ENCODE peak calls at places on chromosomes 12 and 14, in ten cellular contexts. G is mammary epithelial cell, Z is fibroblast of villous mesenchyme, U is fibroblast of pulmonary artery, N is neural crest cell, E is AG09319, C is mucosa of descending colon, Y is natural killer cell, T is HFF-Myc, S is GM20000. J is an unnamed sample.

GRCh38 chr14:57818511-57818910 is 47.4 kb downstream of the SLC35F4 start:
- DNase-seq in G (no peak), Z (no peak), U (no peak), N (no peak), E (no peak), C (no peak), Y (no peak), T (no peak), S (no peak), J (no peak)

GRCh38 chr14:53411110-53411509 is 258.0 kb upstream of the DDHD1 start:
- DNase-seq in G (no peak), Z (peak; percentile 92), U (peak; percentile 17), N (no peak), E (no peak), C (no peak), Y (no peak), T (peak; percentile 87), S (no peak), J (no peak)

GRCh38 chr12:52949413-52950331 is 754 bp downstream of the KRT18 start:
- DNase-seq in G (peak; percentile 93), Z (peak; percentile 96), U (peak; percentile 94), N (no peak), E (no peak), C (peak; percentile 75), Y (no peak), T (peak; percentile 94), S (no peak), J (no peak)

GRCh38 chr12:4011597-4011996 is 138.4 kb upstream of the PARP11 start:
- DNase-seq in G (peak; percentile 97), Z (no peak), U (no peak), N (no peak), E (no peak), C (no peak), Y (no peak), T (no peak), S (no peak), J (no peak)

GRCh38 chr12:58819945-58820344 is 100.4 kb downstream of the LRIG3 start:
- DNase-seq in G (no peak), Z (no peak), U (no peak), N (no peak), E (no peak), C (no peak), Y (no peak), T (no peak), S (no peak), J (no peak)

GRCh38 chr12:104219361-104219892 is 3.8 kb downstream of the TXNRD1 start:
- DNase-seq in G (peak; percentile 89), Z (peak; percentile 99), U (peak; percentile 99), N (no peak), E (peak; percentile 94), C (no peak), Y (no peak), T (peak; percentile 81), S (no peak), J (no peak)

GRCh38 chr14:27056586-27056985 is 458.8 kb upstream of the NOVA1 start:
- DNase-seq in G (no peak), Z (no peak), U (no peak), N (no peak), E (no peak), C (no peak), Y (no peak), T (no peak), S (no peak), J (no peak)

GRCh38 chr12:47820631-47821345 is 1.1 kb upstream of the HDAC7 start:
- DNase-seq in G (peak; percentile 85), Z (peak; percentile 96), U (peak; percentile 98), N (peak; percentile 79), E (peak; percentile 88), C (peak; percentile 63), Y (no peak), T (peak; percentile 97), S (no peak), J (no peak)

GRCh38 chr12:58310368-58310767 is 369.0 kb downstream of the ATP23 start:
- DNase-seq in G (peak; percentile 39), Z (peak; percentile 67), U (peak; percentile 71), N (no peak), E (no peak), C (no peak), Y (no peak), T (no peak), S (no peak), J (no peak)

GRCh38 chr12:52781399-52782082 is 4.4 kb upstream of the KRT76 start:
- DNase-seq in G (no peak), Z (no peak), U (no peak), N (no peak), E (no peak), C (no peak), Y (no peak), T (no peak), S (no peak), J (no peak)

GRCh38 chr14:73589128-73589527 is 2.5 kb upstream of the ACOT4 start:
- DNase-seq in G (no peak), Z (no peak), U (no peak), N (no peak), E (no peak), C (no peak), Y (no peak), T (no peak), S (no peak), J (no peak)

GRCh38 chr14:73594491-73594890 is 2.8 kb downstream of the ACOT4 start:
- DNase-seq in G (no peak), Z (no peak), U (no peak), N (no peak), E (no peak), C (no peak), Y (no peak), T (no peak), S (no peak), J (no peak)

DNA sequence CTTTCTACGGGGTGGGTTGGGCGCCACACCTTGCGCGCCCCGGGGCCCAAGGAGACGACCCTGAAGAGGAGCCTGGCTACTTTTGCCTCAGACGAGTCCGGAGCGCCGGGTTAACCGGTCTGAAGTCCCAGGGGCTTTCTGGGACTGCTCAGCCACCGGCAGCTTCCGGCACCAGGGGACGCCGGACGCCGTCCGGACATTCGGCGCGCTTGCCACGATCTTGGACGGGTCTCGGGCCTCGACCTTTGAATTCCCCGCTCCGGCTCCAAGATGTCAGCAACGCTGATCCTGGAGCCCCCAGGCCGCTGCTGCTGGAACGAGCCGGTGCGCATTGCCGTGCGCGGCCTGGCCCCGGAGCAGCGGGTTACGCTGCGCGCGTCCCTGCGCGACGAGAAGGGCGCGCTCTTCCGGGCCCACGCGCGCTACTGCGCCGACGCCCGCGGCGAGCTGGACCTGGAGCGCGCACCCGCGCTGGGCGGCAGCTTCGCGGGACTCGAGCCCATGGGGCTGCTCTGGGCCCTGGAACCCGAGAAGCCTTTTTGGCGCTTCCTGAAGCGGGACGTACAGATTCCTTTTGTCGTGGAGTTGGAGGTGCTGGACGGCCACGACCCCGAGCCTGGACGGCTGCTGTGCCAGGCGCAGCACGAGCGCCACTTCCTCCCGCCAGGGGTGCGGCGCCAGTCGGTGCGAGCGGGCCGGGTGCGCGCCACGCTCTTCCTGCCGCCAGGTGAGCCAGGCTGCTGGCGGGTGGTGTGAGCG is at the start of gene ACOT4:
- DNase-seq in G (peak; percentile 14), Z (peak; percentile 21), U (peak; percentile 25), N (peak; percentile 32), E (no peak), C (peak; percentile 76), Y (peak; percentile 60), T (no peak), S (peak; percentile 86), J (peak; percentile 39)
- TF ChIP-seq CTCF in G (no peak), Z (no peak), U (no peak), N (peak; percentile 41), E (no peak), C (peak; percentile 8), Y (no peak), T (no peak), S (no peak), J (no peak)

GRCh38 chr12:69189378-69189978 is 49.9 kb upstream of the CPSF6 start:
- DNase-seq in G (no peak), Z (no peak), U (no peak), N (no peak), E (no peak), C (no peak), Y (no peak), T (no peak), S (no peak), J (no peak)
- TF ChIP-seq CTCF in G (no peak), Z (no peak), U (no peak), N (no peak), E (no peak), C (no peak), Y (no peak), T (no peak), S (no peak), J (no peak)

GRCh38 chr14:91153360-91153759 is 39.5 kb downstream of the DGLUCY start:
- DNase-seq in G (no peak), Z (no peak), U (no peak), N (no peak), E (no peak), C (peak; percentile 64), Y (no peak), T (no peak), S (no peak), J (no peak)

GRCh38 chr14:91154851-91155625 is 41.2 kb downstream of the DGLUCY start:
- DNase-seq in G (peak; percentile 62), Z (peak; percentile 93), U (peak; percentile 57), N (no peak), E (no peak), C (peak; percentile 76), Y (peak; percentile 63), T (no peak), S (no peak), J (no peak)

GRCh38 chr14:91152499-91152898 is 38.6 kb downstream of the DGLUCY start:
- DNase-seq in G (no peak), Z (no peak), U (no peak), N (no peak), E (no peak), C (no peak), Y (no peak), T (no peak), S (no peak), J (no peak)

GRCh38 chr14:91158091-91158790 is 44.4 kb downstream of the DGLUCY start:
- DNase-seq in G (peak; percentile 51), Z (no peak), U (no peak), N (no peak), E (no peak), C (peak; percentile 40), Y (no peak), T (no peak), S (no peak), J (no peak)

DNA sequence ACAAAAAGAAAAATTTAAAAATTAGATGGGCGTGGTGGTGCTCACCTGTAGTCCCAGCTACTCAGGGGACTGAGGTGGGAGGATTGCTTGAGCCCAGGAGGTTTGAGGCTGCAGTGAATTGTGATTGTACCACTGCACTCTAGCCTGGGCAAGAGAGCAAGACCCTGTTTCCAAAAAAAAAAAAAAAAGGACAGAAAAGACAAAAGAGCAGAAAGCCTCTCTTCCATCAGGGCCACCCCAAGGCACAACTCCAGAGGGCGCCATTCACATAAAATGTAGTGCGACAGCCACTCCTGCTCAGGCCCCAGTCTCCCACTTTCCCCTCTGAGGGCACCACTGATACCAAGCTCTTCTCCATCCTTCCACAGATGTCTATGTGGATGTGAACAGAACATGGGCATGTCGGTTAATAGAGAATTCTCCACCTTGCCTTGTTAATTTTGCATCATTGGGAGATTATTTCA is 41.8 kb downstream of the DGLUCY start:
- DNase-seq in G (no peak), Z (no peak), U (no peak), N (no peak), E (no peak), C (peak; percentile 47), Y (no peak), T (no peak), S (no peak), J (no peak)
- TF ChIP-seq CTCF in G (no peak), Z (no peak), U (no peak), N (peak; percentile 18), E (no peak), C (no peak), Y (no peak), T (no peak), S (no peak), J (no peak)

GRCh38 chr14:100271247-100271939 is 32.4 kb downstream of the YY1 start:
- DNase-seq in G (peak; percentile 24), Z (peak; percentile 36), U (peak; percentile 40), N (no peak), E (no peak), C (no peak), Y (no peak), T (no peak), S (no peak), J (no peak)
- TF ChIP-seq CTCF in G (peak; percentile 56), Z (peak; percentile 30), U (peak; percentile 35), N (peak; percentile 59), E (peak; percentile 34), C (no peak), Y (peak; percentile 23), T (no peak), S (no peak), J (no peak)

J was measured in activated B cell treated with CpG ODN at 0.5 μM for 24 hours.